ENCODE peak calls at places on chromosome 18, in six cellular contexts. S, H, E, C, N and W are unnamed samples.

GRCh38 chr18:22167471-22168151 is 1.8 kb upstream of the GATA6 start:
- DNase-seq in E (peak; percentile 50), C (no peak), S (no peak), N (peak; percentile 67), H (peak; percentile 36), W (no peak)

GRCh38 chr18:9135912-9136314 is 668 bp upstream of the ANKRD12 start:
- DNase-seq in E (peak; percentile 22), C (peak; percentile 56), N (peak; percentile 67), S (no peak), H (no peak), W (no peak)

GRCh38 chr18:39434223-39434622 is 1868.6 kb upstream of the CELF4 start:
- DNase-seq in C (no peak), H (no peak), E (peak; percentile 47), N (no peak), S (no peak), W (no peak)

GRCh38 chr18:46054956-46055831 is 16.9 kb downstream of the PSTPIP2 start:
- DNase-seq in E (no peak), H (no peak), C (no peak), N (no peak), S (no peak), W (no peak)

GRCh38 chr18:3683483-3683882 is 233.5 kb downstream of the TGIF1 start:
- DNase-seq in S (no peak), C (no peak), N (no peak), E (peak; percentile 43), H (no peak), W (no peak)

GRCh38 chr18:68797901-68798300 is at the start of gene CCDC102B:
- DNase-seq in S (no peak), E (peak; percentile 94), H (no peak), C (no peak), N (no peak), W (no peak)

GRCh38 chr18:27411911-27412310 is 226.8 kb upstream of the CHST9 start:
- DNase-seq in E (no peak), C (peak; percentile 60), N (no peak), S (no peak), H (no peak), W (no peak)

GRCh38 chr18:48541026-48541746 is 2.4 kb downstream of the CTIF start:
- DNase-seq in S (no peak), E (peak; percentile 92), C (peak; percentile 80), N (peak; percentile 69), H (peak; percentile 48), W (no peak)

GRCh38 chr18:37537868-37538525 is 27.6 kb downstream of the CELF4 start:
- DNase-seq in E (peak; percentile 62), S (no peak), C (peak; percentile 37), H (peak; percentile 67), N (peak; percentile 44), W (peak; percentile 60)

GRCh38 chr18:12460874-12461273 is 53.1 kb downstream of the PRELID3A start:
- DNase-seq in E (no peak), S (no peak), N (peak; percentile 70), H (no peak), C (no peak), W (peak; percentile 40)

GRCh38 chr18:32480581-32480980 is 9.9 kb upstream of the GAREM1 start:
- DNase-seq in C (peak; percentile 12), S (no peak), H (no peak), E (no peak), N (peak; percentile 63), W (no peak)

GRCh38 chr18:3647636-3648035 is 197.7 kb downstream of the TGIF1 start:
- DNase-seq in N (no peak), H (no peak), S (no peak), E (no peak), C (no peak), W (no peak)

GRCh38 chr18:812673-813404 is 797 bp upstream of the YES1 start:
- DNase-seq in E (peak; percentile 83), S (peak; percentile 63), N (peak; percentile 61), C (peak; percentile 75), H (no peak), W (peak; percentile 87)

GRCh38 chr18:44589709-44590108 is 91.0 kb upstream of the SETBP1 start:
- DNase-seq in E (peak; percentile 90), C (peak; percentile 80), S (no peak), N (no peak), H (no peak), W (no peak)

GRCh38 chr18:55501594-55502345 is 86.2 kb downstream of the TCF4 start:
- DNase-seq in E (peak; percentile 47), C (peak; percentile 44), H (no peak), S (no peak), N (no peak), W (no peak)

GRCh38 chr18:45638544-45638943 is 23.3 kb downstream of the SLC14A2 start:
- DNase-seq in C (no peak), H (no peak), N (no peak), S (no peak), E (no peak), W (no peak)

GRCh38 chr18:79567481-79568147 is 112.0 kb upstream of the CTDP1 start:
- DNase-seq in N (no peak), H (peak; percentile 13), C (peak; percentile 75), E (peak; percentile 95), S (no peak), W (no peak)

GRCh38 chr18:5410582-5410981 is 115.1 kb upstream of the ZBTB14 start:
- DNase-seq in H (no peak), C (no peak), S (no peak), E (no peak), N (no peak), W (no peak)

GRCh38 chr18:42425025-42425424 is 470.0 kb downstream of the PIK3C3 start:
- DNase-seq in E (no peak), N (no peak), H (no peak), S (no peak), C (no peak), W (no peak)

GRCh38 chr18:35610089-35610488 is 28.5 kb downstream of the GALNT1 start:
- DNase-seq in C (peak; percentile 4), N (peak; percentile 19), S (no peak), H (no peak), E (no peak), W (no peak)

GRCh38 chr18:74116628-74117554 is 30.7 kb downstream of the FBXO15 start:
- DNase-seq in C (peak; percentile 11), N (peak; percentile 26), S (peak; percentile 5), H (no peak), E (peak; percentile 56), W (no peak)

GRCh38 chr18:62614499-62614898 is 91.7 kb downstream of the ZCCHC2 start:
- DNase-seq in S (no peak), H (no peak), C (no peak), N (no peak), E (no peak), W (no peak)

GRCh38 chr18:59928201-59928600 is 28.4 kb downstream of the PMAIP1 start:
- DNase-seq in H (no peak), E (no peak), C (no peak), S (no peak), N (no peak), W (no peak)

GRCh38 chr18:34222396-34223163 is 2.1 kb downstream of the NOL4 start:
- DNase-seq in H (no peak), N (no peak), E (no peak), S (no peak), C (peak; percentile 38), W (no peak)

GRCh38 chr18:31983976-31984375 is 34.6 kb upstream of the RNF125 start:
- DNase-seq in C (no peak), S (no peak), H (no peak), N (peak; percentile 83), E (no peak), W (no peak)

GRCh38 chr18:49613741-49614151 is 51.9 kb downstream of the LIPG start:
- DNase-seq in E (no peak), S (no peak), H (no peak), N (peak; percentile 98), C (no peak), W (no peak)

GRCh38 chr18:67302043-67302442 is 214.5 kb downstream of the DSEL start:
- DNase-seq in H (no peak), E (peak; percentile 55), S (no peak), C (peak; percentile 39), N (no peak), W (no peak)